ENCODE peak calls at places on chromosomes 4 and X, in nine cellular contexts. D is pancreas; Y is LoVo; A is uterus; P is heart left ventricle; E is choroid plexus epithelial cell; U is stimulated activated naive B cell treated with anti-CD40 and anti-IgM and Interleukin-4, amounts not matched to agents 10 μg/mL and 1 μg/mL and 100 μg/mL, for 72 hours; S is DMS153; X is stromal cell of bone marrow. V is an unnamed sample.

GRCh38 chr4:123444298-123444731 is 47.7 kb downstream of the SPRY1 start:
- DNase-seq in D (no peak), U (peak), P (peak), Y (no peak), E (peak), A (peak), S (no peak), X (no peak), V (no peak)

GRCh38 chr4:179465131-179465797 is 2023.0 kb upstream of the AGA start:
- DNase-seq in E (peak), P (no peak), S (peak), A (no peak), D (no peak), X (no peak), Y (no peak), U (no peak), V (no peak)

GRCh38 chr4:38509551-38509950 is 154.4 kb upstream of the KLF3 start:
- DNase-seq in P (no peak), E (no peak), S (no peak), A (no peak), D (no peak), U (no peak), Y (no peak), X (no peak), V (no peak)

GRCh38 chr4:152431784-152432183 is 104.1 kb downstream of the FBXW7 start:
- DNase-seq in A (no peak), E (no peak), P (no peak), Y (no peak), D (no peak), S (no peak), U (no peak), X (no peak), V (no peak)

GRCh38 chr4:4843651-4844291 is 15.7 kb upstream of the MSX1 start:
- DNase-seq in A (no peak), D (no peak), Y (no peak), S (no peak), X (no peak), P (no peak), U (no peak), E (no peak), V (no peak)

GRCh38 chrX:10243056-10243455 is 86.3 kb downstream of the CLCN4 start:
- DNase-seq in S (no peak), D (no peak), E (peak), P (no peak), Y (no peak), A (no peak), U (no peak), X (no peak), V (no peak)

GRCh38 chr4:81360722-81361121 is 111.0 kb downstream of the RASGEF1B start:
- DNase-seq in U (no peak), A (no peak), X (no peak), D (no peak), S (no peak), E (no peak), P (no peak), Y (no peak), V (no peak)

GRCh38 chr4:31045724-31046318 is 325.7 kb downstream of the PCDH7 start:
- DNase-seq in E (peak), Y (no peak), P (no peak), A (no peak), U (no peak), S (peak), D (no peak), X (no peak), V (no peak)

GRCh38 chr4:80322716-80323115 is 12.8 kb upstream of the CFAP299 start:
- DNase-seq in A (no peak), P (no peak), Y (no peak), S (no peak), E (peak), X (no peak), D (no peak), U (no peak), V (no peak)

GRCh38 chrX:129779086-129779672 is 570 bp upstream of the SASH3 start:
- DNase-seq in A (no peak), E (no peak), X (no peak), D (no peak), S (no peak), Y (no peak), U (no peak), P (no peak), V (no peak)